ENCODE peak calls at places on chromosomes 5 and 9, in nine cellular contexts. Y, X, A, R, V, E, P, B and C are unnamed samples.

GRCh38 chr5:36521838-36522745 is 84.3 kb upstream of the SLC1A3 start:
- DNase-seq in R (peak), X (no peak), Y (peak), P (peak), E (no peak), B (no peak), V (no peak), A (no peak), C (no peak)

GRCh38 chr9:136886610-136887597 is 588 bp downstream of the TRAF2 start:
- DNase-seq in E (no peak), A (no peak), P (no peak), R (no peak), V (no peak), B (no peak), Y (peak), X (peak), C (peak)

GRCh38 chr5:157162919-157163510 is 3.0 kb downstream of the GARIN3 start:
- DNase-seq in E (peak), P (no peak), A (no peak), R (no peak), Y (no peak), V (no peak), B (no peak), X (no peak), C (no peak)

GRCh38 chr9:93301911-93302525 is 118.1 kb downstream of the WNK2 start:
- DNase-seq in E (peak), P (no peak), R (peak), B (peak), A (no peak), V (no peak), Y (no peak), X (no peak), C (no peak)

GRCh38 chr5:142686210-142686734 is 382 bp upstream of the FGF1 start:
- DNase-seq in R (no peak), V (no peak), A (no peak), E (peak), P (no peak), X (no peak), B (no peak), Y (peak), C (no peak)

GRCh38 chr5:74257645-74258328 is 382.7 kb downstream of the ENC1 start:
- DNase-seq in X (no peak), V (peak), A (peak), B (peak), Y (peak), R (peak), E (peak), P (peak), C (peak)

GRCh38 chr5:14270212-14270702 is 127.1 kb downstream of the TRIO start:
- DNase-seq in B (no peak), P (peak), V (peak), X (peak), R (peak), A (no peak), E (no peak), Y (peak), C (peak)

GRCh38 chr5:14771195-14771594 is 100.4 kb downstream of the ANKH start:
- DNase-seq in B (no peak), R (no peak), Y (no peak), A (no peak), X (no peak), P (no peak), E (no peak), V (no peak), C (no peak)

GRCh38 chr9:36980148-36980974 is 53.7 kb downstream of the PAX5 start:
- DNase-seq in B (no peak), X (peak), R (no peak), P (no peak), A (no peak), Y (no peak), V (no peak), E (no peak), C (no peak)

GRCh38 chr5:112355058-112355685 is 63.9 kb downstream of the EPB41L4A start:
- DNase-seq in X (no peak), A (no peak), E (no peak), Y (no peak), R (no peak), B (no peak), V (no peak), P (no peak), C (no peak)

GRCh38 chr5:27437594-27438200 is 399.3 kb upstream of the CDH9 start:
- DNase-seq in A (no peak), P (no peak), E (no peak), R (no peak), V (no peak), B (no peak), Y (no peak), X (no peak), C (no peak)

GRCh38 chr5:110401881-110402280 is 324.6 kb downstream of the TMEM232 start:
- DNase-seq in A (no peak), E (no peak), B (no peak), V (no peak), Y (no peak), R (no peak), X (no peak), P (no peak), C (no peak)

GRCh38 chr5:161547573-161548471 is 1.3 kb upstream of the GABRB2 start:
- DNase-seq in A (no peak), Y (peak), P (no peak), E (peak), R (no peak), B (no peak), X (no peak), V (no peak), C (peak)

DNA sequence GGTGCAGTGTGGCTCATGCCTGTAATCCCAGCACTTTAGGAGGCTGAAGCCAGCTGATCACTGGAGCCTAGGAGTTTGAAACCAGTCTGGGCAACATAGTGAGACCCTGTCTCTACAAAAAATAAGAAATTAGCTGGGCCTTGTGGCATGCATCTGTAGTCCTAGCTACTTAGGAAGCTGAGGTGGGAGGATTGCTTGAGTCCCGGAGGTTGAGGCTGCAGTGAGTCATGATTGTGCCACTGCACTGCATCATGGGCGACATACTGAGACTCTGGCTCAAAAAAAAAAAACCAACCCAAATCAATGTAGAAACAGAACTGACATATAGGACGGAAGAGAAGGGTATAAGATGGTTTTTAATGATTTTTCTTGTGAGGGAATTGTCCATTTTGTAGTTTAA is 27.7 kb downstream of the G3BP1 start:
- DNase-seq in V (no peak), B (no peak), P (no peak), A (no peak), Y (no peak), R (no peak), X (no peak), E (no peak), C (no peak)
- H3K4me3 ChIP-seq in V (no peak), B (no peak), P (no peak), A (no peak), Y (no peak), R (no peak), X (no peak), E (no peak), C (no peak)

GRCh38 chr5:10259916-10260315 is 9.8 kb downstream of the CCT5 start:
- DNase-seq in X (no peak), Y (peak), B (no peak), P (no peak), V (no peak), A (no peak), E (no peak), R (no peak), C (no peak)
- TF ChIP-seq POLR2A in X (no peak), Y (no peak), B (no peak), P (no peak), V (no peak), A (no peak), E (no peak), R (no peak), C (no peak)

GRCh38 chr5:154189819-154190651 is 498 bp upstream of the GALNT10 start:
- DNase-seq in V (peak), R (peak), E (peak), A (peak), B (peak), P (peak), X (peak), Y (peak), C (peak)
- H3K4me3 ChIP-seq in V (peak), R (peak), E (peak), A (peak), B (peak), P (peak), X (peak), Y (peak), C (peak)

GRCh38 chr5:173056783-173057061 is 570 bp downstream of the CREBRF start:
- DNase-seq in V (no peak), X (peak), A (no peak), P (no peak), Y (no peak), B (no peak), E (no peak), R (no peak), C (no peak)

GRCh38 chr5:173055722-173055982 is 500 bp upstream of the CREBRF start:
- DNase-seq in R (no peak), V (no peak), B (no peak), Y (no peak), P (no peak), E (peak), A (no peak), X (peak), C (no peak)

GRCh38 chr5:173055042-173055721 is 970 bp upstream of the CREBRF start:
- DNase-seq in V (no peak), B (no peak), X (no peak), A (no peak), E (no peak), P (no peak), Y (no peak), R (no peak), C (no peak)

GRCh38 chr5:173055983-173056782 is at the start of gene CREBRF:
- DNase-seq in V (peak), A (peak), B (peak), Y (peak), R (peak), X (peak), E (peak), P (peak), C (peak)

GRCh38 chr5:173057062-173057924 is 1.1 kb downstream of the CREBRF start:
- DNase-seq in R (peak), Y (peak), E (peak), X (peak), B (peak), A (peak), V (peak), P (peak), C (peak)
- TF ChIP-seq POLR2A in R (no peak), Y (no peak), E (no peak), X (peak), B (no peak), A (no peak), V (no peak), P (no peak), C (peak)

GRCh38 chr9:1879501-1879900 is 135.6 kb upstream of the SMARCA2 start:
- DNase-seq in A (no peak), V (no peak), E (no peak), X (no peak), Y (no peak), P (no peak), R (no peak), B (no peak), C (no peak)
- H3K4me3 ChIP-seq in A (no peak), V (no peak), E (no peak), X (no peak), Y (no peak), P (no peak), R (no peak), B (no peak), C (no peak)

GRCh38 chr5:153362026-153362425 is 128.4 kb upstream of the GRIA1 start:
- DNase-seq in A (no peak), X (no peak), R (no peak), B (no peak), Y (no peak), P (no peak), E (no peak), V (no peak), C (no peak)
- TF ChIP-seq POLR2A in A (no peak), X (no peak), R (no peak), B (no peak), Y (no peak), P (no peak), E (no peak), V (no peak), C (no peak)

GRCh38 chr9:95090871-95091573 is 226.5 kb downstream of the FANCC start:
- DNase-seq in P (no peak), E (no peak), R (no peak), B (no peak), V (no peak), X (no peak), Y (no peak), A (no peak), C (no peak)

GRCh38 chr9:95091971-95092320 is 225.6 kb downstream of the FANCC start:
- DNase-seq in B (no peak), Y (peak), E (no peak), V (no peak), X (no peak), A (no peak), R (no peak), P (no peak), C (no peak)

GRCh38 chr9:95091574-95091970 is 225.9 kb downstream of the FANCC start:
- DNase-seq in X (no peak), R (no peak), V (no peak), A (no peak), Y (peak), E (no peak), P (no peak), B (no peak), C (no peak)

GRCh38 chr9:95094002-95094401 is 223.5 kb downstream of the FANCC start:
- DNase-seq in X (no peak), Y (no peak), R (no peak), A (no peak), E (no peak), B (no peak), P (no peak), V (no peak), C (no peak)

GRCh38 chr9:95092321-95093072 is 225.0 kb downstream of the FANCC start:
- DNase-seq in R (no peak), P (no peak), B (no peak), V (no peak), Y (peak), E (no peak), A (no peak), X (no peak), C (no peak)
- H3K4me3 ChIP-seq in R (no peak), P (no peak), B (no peak), V (no peak), Y (no peak), E (no peak), A (no peak), X (no peak), C (no peak)